ENCODE peak calls at places on chromosomes 7 and 10, in six cellular contexts. V, Q, J, K, G and O are unnamed samples.

GRCh38 chr10:60703266-60704041 is 74.8 kb upstream of the CDK1 start:
- DNase-seq in V (no peak), Q (no peak), J (no peak), K (no peak), G (no peak), O (no peak)

GRCh38 chr7:131188367-131189339 is 139.0 kb upstream of the MKLN1 start:
- DNase-seq in V (no peak), Q (no peak), J (no peak), K (peak; percentile 98), G (peak; percentile 44), O (no peak)

GRCh38 chr7:34066968-34067367 is 161.6 kb downstream of the BMPER start:
- DNase-seq in V (no peak), Q (no peak), J (no peak), K (no peak), G (no peak), O (no peak)

GRCh38 chr7:2036786-2037185 is 196.0 kb downstream of the MAD1L1 start:
- DNase-seq in V (no peak), Q (no peak), J (no peak), K (no peak), G (no peak), O (no peak)

GRCh38 chr7:131623154-131623553 is 66.7 kb upstream of the PODXL start:
- DNase-seq in V (no peak), Q (no peak), J (no peak), K (no peak), G (no peak), O (peak; percentile 82)

GRCh38 chr7:139828880-139829653 is at the start of gene TBXAS1:
- DNase-seq in V (peak; percentile 48), Q (peak; percentile 7), J (no peak), K (peak; percentile 47), G (peak; percentile 39), O (no peak)

GRCh38 chr7:103811997-103812396 is 177.5 kb downstream of the RELN start:
- DNase-seq in V (no peak), Q (peak; percentile 5), J (no peak), K (no peak), G (peak; percentile 20), O (no peak)

GRCh38 chr10:128727114-128727513 is 600.9 kb upstream of the MKI67 start:
- DNase-seq in V (no peak), Q (no peak), J (no peak), K (no peak), G (no peak), O (no peak)

GRCh38 chr10:69123306-69123746 is 652 bp upstream of the VPS26A start:
- DNase-seq in V (peak; percentile 58), Q (peak; percentile 46), J (peak; percentile 15), K (peak; percentile 71), G (peak; percentile 79), O (no peak)

GRCh38 chr10:110868981-110869380 is 2.7 kb upstream of the PDCD4 start:
- DNase-seq in V (no peak), Q (no peak), J (no peak), K (no peak), G (no peak), O (no peak)

GRCh38 chr10:37992083-37992482 is 15.6 kb upstream of the ZNF25 start:
- DNase-seq in V (no peak), Q (no peak), J (no peak), K (no peak), G (no peak), O (no peak)

GRCh38 chr7:17130281-17131059 is 168.0 kb upstream of the AHR start:
- DNase-seq in V (no peak), Q (no peak), J (no peak), K (peak; percentile 90), G (peak; percentile 63), O (no peak)

GRCh38 chr10:27041196-27041595 is 59.1 kb downstream of the ANKRD26 start:
- DNase-seq in V (no peak), Q (no peak), J (no peak), K (peak; percentile 32), G (no peak), O (no peak)

GRCh38 chr7:150663802-150664494 is 21.6 kb upstream of the GIMAP2 start:
- DNase-seq in V (no peak), Q (no peak), J (no peak), K (no peak), G (no peak), O (no peak)

GRCh38 chr10:70827358-70827757 is 11.6 kb downstream of the SGPL1 start:
- DNase-seq in V (no peak), Q (no peak), J (no peak), K (peak; percentile 50), G (no peak), O (no peak)

GRCh38 chr7:88758355-88759215 is 915 bp upstream of the ZNF804B start:
- DNase-seq in V (no peak), Q (peak; percentile 7), J (no peak), K (no peak), G (peak; percentile 49), O (no peak)

GRCh38 chr10:130774871-130775270 is 536.6 kb downstream of the TCERG1L start:
- DNase-seq in V (no peak), Q (no peak), J (no peak), K (no peak), G (no peak), O (no peak)

GRCh38 chr7:92645531-92646061 is 55.4 kb upstream of the FAM133B start:
- DNase-seq in V (peak; percentile 37), Q (peak; percentile 16), J (no peak), K (peak; percentile 15), G (peak; percentile 66), O (no peak)

GRCh38 chr10:13915710-13916109 is 328.9 kb downstream of the PRPF18 start:
- DNase-seq in V (no peak), Q (no peak), J (no peak), K (no peak), G (no peak), O (no peak)

GRCh38 chr10:48353246-48353645 is 46.8 kb downstream of the MAPK8 start:
- DNase-seq in V (no peak), Q (no peak), J (no peak), K (no peak), G (no peak), O (no peak)

GRCh38 chr10:48358838-48359237 is 52.4 kb downstream of the MAPK8 start:
- DNase-seq in V (no peak), Q (no peak), J (no peak), K (no peak), G (no peak), O (no peak)

GRCh38 chr10:48357631-48358030 is 51.2 kb downstream of the MAPK8 start:
- DNase-seq in V (no peak), Q (no peak), J (no peak), K (no peak), G (no peak), O (no peak)

GRCh38 chr10:48361201-48361600 is 54.7 kb downstream of the MAPK8 start:
- DNase-seq in V (no peak), Q (no peak), J (no peak), K (no peak), G (no peak), O (no peak)

DNA sequence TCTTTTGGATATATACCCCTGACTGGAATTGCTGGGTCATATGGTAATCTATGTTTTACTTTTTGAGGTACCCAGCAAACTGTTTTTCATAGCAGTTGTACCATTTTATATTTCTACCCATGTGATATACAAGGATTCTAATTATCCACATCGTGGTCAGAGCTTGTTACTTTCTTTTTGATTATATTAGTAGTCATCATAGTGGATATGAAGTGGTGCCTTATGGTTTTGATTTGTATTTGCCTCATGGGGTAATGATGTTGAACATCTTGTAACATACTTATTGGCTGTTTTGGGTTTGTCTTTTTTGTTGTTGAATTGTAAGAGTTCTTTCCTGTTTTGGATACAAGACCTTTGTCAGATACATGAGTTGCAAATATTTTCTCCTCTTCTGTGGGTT is 51.7 kb downstream of the MAPK8 start:
- DNase-seq in V (no peak), Q (no peak), J (no peak), K (no peak), G (no peak), O (no peak)
- H3K4me3 ChIP-seq in V (no peak overlapping the region), Q (no peak overlapping the region), J (no peak overlapping the region), K (no peak overlapping the region), G (no peak overlapping the region), O (no peak overlapping the region)

GRCh38 chr7:27091125-27091524 is 4.7 kb downstream of the HOXA1 start:
- DNase-seq in V (no peak), Q (no peak), J (no peak), K (no peak), G (no peak), O (no peak)
- H3K27ac ChIP-seq in V (no peak overlapping the region), Q (no peak overlapping the region), J (no peak overlapping the region), K (no peak overlapping the region), G (no peak overlapping the region), O (no peak overlapping the region)

DNA sequence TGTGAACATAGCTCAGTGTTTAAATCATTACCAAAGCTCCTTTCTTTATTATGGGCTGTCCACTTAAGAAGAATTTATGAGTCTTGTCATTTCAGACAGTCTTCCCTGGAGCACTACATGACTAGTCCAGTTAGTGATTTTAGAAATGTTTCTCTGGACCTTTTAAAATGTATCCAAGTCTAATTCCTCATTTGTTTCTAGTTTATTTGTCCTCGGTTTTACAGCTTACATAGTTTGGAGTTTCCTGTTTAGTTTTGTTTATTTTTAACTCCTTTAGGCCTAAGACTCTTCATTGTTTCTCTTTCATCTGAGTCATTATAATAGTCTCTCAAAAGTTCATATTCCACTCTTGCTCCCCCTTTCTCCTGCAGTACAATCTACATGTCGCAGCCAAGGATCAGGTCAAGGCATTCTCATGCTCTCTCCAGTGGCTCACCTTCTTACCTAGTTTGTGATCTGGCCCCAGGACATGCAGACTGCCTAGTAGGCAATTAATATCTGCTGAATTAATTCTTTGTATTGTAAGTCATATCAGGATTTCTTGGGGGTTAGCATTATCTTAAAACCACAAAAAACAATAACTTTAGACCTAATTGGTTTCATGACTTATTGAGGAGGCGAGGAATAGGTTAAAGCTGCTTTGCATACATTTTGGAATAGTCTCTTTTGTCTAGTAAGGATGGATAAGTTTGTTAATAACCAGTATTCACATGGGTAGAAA is 93.8 kb downstream of the MAPK8 start:
- DNase-seq in V (no peak), Q (no peak), J (no peak), K (peak; percentile 64), G (no peak), O (no peak)
- TF ChIP-seq CTCF in V (no peak), Q (no peak), J (no peak), K (no peak), G (no peak), O (no peak)

GRCh38 chr10:77031531-77031930 is 606.1 kb downstream of the KCNMA1 start:
- DNase-seq in V (no peak), Q (no peak), J (no peak), K (no peak), G (no peak), O (no peak)

GRCh38 chr10:77027576-77027975 is 610.0 kb downstream of the KCNMA1 start:
- DNase-seq in V (no peak), Q (no peak), J (no peak), K (no peak), G (no peak), O (no peak)

GRCh38 chr10:77029684-77030407 is 607.8 kb downstream of the KCNMA1 start:
- DNase-seq in V (no peak), Q (no peak), J (no peak), K (peak; percentile 10), G (no peak), O (no peak)

GRCh38 chr10:77030408-77030717 is 607.2 kb downstream of the KCNMA1 start:
- DNase-seq in V (no peak), Q (no peak), J (no peak), K (no peak), G (no peak), O (no peak)

DNA sequence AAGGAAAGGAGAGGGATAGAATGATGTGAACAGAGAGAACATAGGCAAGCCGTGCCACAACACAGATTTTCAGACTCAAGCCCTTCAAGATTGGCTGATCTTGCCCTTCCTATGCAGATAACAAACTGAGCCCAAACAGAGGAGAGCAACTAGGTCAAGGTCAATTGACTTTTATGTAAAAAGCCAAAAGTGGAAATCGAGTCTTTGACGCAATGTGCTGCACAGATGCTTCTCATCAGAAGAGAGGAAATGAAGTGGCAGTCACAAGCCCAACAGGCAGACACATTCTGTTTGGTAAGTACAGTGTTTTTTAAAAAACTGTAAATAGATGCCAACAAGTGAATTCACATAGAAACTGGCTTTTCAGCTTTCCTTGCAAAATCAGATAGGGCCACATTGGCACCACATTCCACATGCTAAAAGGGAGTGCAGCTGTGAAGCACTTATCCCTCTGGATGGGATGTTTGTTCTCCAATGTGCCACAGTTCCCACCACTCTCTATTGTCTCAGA is 606.6 kb downstream of the KCNMA1 start:
- DNase-seq in V (no peak), Q (no peak), J (no peak), K (no peak), G (no peak), O (no peak)
- H3K4me3 ChIP-seq in V (no peak overlapping the region), Q (no peak overlapping the region), J (no peak overlapping the region), K (no peak overlapping the region), G (no peak overlapping the region), O (no peak overlapping the region)